ENCODE peak calls at places on chromosomes 13 and 19, in four cellular contexts. Q is breast epithelium, D is GM18507, B is endothelial cell. W is an unnamed sample.

GRCh38 chr13:32857689-32858088 is 158.5 kb upstream of the KL start:
- DNase-seq in B (no peak), Q (no peak), D (no peak), W (no peak)

GRCh38 chr13:30149248-30149647 is 158.1 kb downstream of the KATNAL1 start:
- DNase-seq in B (no peak), D (no peak), Q (no peak), W (no peak)

GRCh38 chr13:64640002-64640401 is 2590.1 kb downstream of the PCDH9 start:
- DNase-seq in D (no peak), B (no peak), Q (no peak), W (no peak)

GRCh38 chr13:100610399-100611347 is 22.1 kb upstream of the GGACT start:
- DNase-seq in Q (no peak), B (no peak), D (no peak), W (no peak)

GRCh38 chr19:5943623-5944022 is 29.6 kb downstream of the CAPS start:
- DNase-seq in Q (no peak), B (no peak), D (no peak), W (no peak)

GRCh38 chr13:95480131-95480545 is 72.4 kb upstream of the CLDN10 start:
- DNase-seq in Q (no peak), D (peak), B (no peak), W (no peak)

GRCh38 chr13:25085125-25085742 is 10.7 kb upstream of the PABPC3 start:
- DNase-seq in B (peak), D (no peak), Q (no peak), W (peak)

GRCh38 chr13:106802917-106803316 is 235.0 kb upstream of the ARGLU1 start:
- DNase-seq in D (no peak), Q (no peak), B (no peak), W (no peak)

W was measured in Caki2.